ENCODE peak calls at places on chromosomes 6 and 20, in four cellular contexts. Y is AML-193, O is NCI-H69, B is Daoy. G is an unnamed sample.

GRCh38 chr20:48530957-48531356 is 296.8 kb downstream of the PREX1 start:
- DNase-seq in Y (no peak), O (no peak), B (peak), G (no peak)

GRCh38 chr20:63627129-63627699 is 313 bp upstream of the GMEB2 start:
- DNase-seq in Y (peak), O (peak), B (peak), G (peak)

GRCh38 chr20:61742097-61742805 is 323.4 kb downstream of the TAF4 start:
- DNase-seq in Y (no peak), O (no peak), B (no peak), G (no peak)

GRCh38 chr6:128167552-128167951 is 266.7 kb upstream of the THEMIS start:
- DNase-seq in Y (no peak), O (no peak), B (no peak), G (no peak)

GRCh38 chr6:19712012-19712688 is 125.0 kb upstream of the ID4 start:
- DNase-seq in Y (no peak), O (no peak), B (no peak), G (no peak)

GRCh38 chr6:83711958-83712357 is 3.1 kb upstream of the SNAP91 start:
- DNase-seq in Y (peak), O (no peak), B (no peak), G (no peak)

GRCh38 chr6:15901141-15902115 is 227.5 kb upstream of the MYLIP start:
- DNase-seq in Y (peak), O (no peak), B (peak), G (no peak)

GRCh38 chr6:126069457-126069856 is 83.1 kb downstream of the TRMT11 start:
- DNase-seq in Y (no peak), O (no peak), B (no peak), G (no peak)

GRCh38 chr20:52379723-52380336 is 188.3 kb upstream of the ZFP64 start:
- DNase-seq in Y (no peak), O (peak), B (peak), G (peak)

GRCh38 chr6:56842602-56843475 is 112.1 kb upstream of the BEND6 start:
- DNase-seq in Y (peak), O (peak), B (peak), G (peak)

GRCh38 chr6:40395066-40395697 is 192.0 kb downstream of the LRFN2 start:
- DNase-seq in Y (no peak), O (peak), B (no peak), G (no peak)

GRCh38 chr6:79453558-79454042 is 83.6 kb downstream of the LCA5 start:
- DNase-seq in Y (peak), O (peak), B (no peak), G (no peak)

GRCh38 chr6:79525272-79526100 is 11.7 kb downstream of the LCA5 start:
- DNase-seq in Y (no peak), O (peak), B (peak), G (no peak)

GRCh38 chr6:151239603-151240035 is at the start of gene AKAP12:
- DNase-seq in Y (no peak), O (no peak), B (no peak), G (no peak)

G was measured in upper lobe of right lung.